ENCODE peak calls at places on chromosomes 13 and 19, in nine cellular contexts. A, R, N, U, G, M, I, Q and Y are unnamed samples.

GRCh38 chr19:45517641-45518468 is 10.6 kb downstream of the VASP start:
- DNase-seq in G (no peak), A (no peak), I (no peak), M (no peak), R (no peak), N (no peak), U (no peak), Q (no peak), Y (no peak)

GRCh38 chr19:3699071-3699740 is 1.1 kb downstream of the PIP5K1C start:
- DNase-seq in R (no peak), M (no peak), I (no peak), U (no peak), Q (peak), G (no peak), A (peak), N (peak), Y (no peak)

GRCh38 chr19:13613447-13613846 is 107.2 kb upstream of the CACNA1A start:
- DNase-seq in A (no peak), G (no peak), N (no peak), I (no peak), U (no peak), R (no peak), Q (no peak), M (no peak), Y (no peak)

GRCh38 chr13:43664700-43665191 is 122.0 kb downstream of the ENOX1 start:
- DNase-seq in Q (no peak), G (peak), N (peak), A (peak), I (no peak), U (peak), M (peak), R (peak), Y (no peak)

GRCh38 chr13:94329754-94330551 is 149.5 kb downstream of the DCT start:
- DNase-seq in A (no peak), G (peak), M (peak), I (no peak), N (peak), R (no peak), U (peak), Q (no peak), Y (no peak)

GRCh38 chr13:98310485-98311199 is 133.6 kb upstream of the RNF113B start:
- DNase-seq in R (no peak), A (no peak), N (peak), Q (no peak), I (no peak), G (no peak), U (no peak), M (no peak), Y (no peak)

GRCh38 chr19:44867578-44867977 is 21.5 kb downstream of the NECTIN2 start:
- DNase-seq in M (no peak), A (no peak), Q (no peak), U (no peak), N (no peak), G (no peak), R (no peak), I (no peak), Y (no peak)

GRCh38 chr13:73216381-73216831 is 157.6 kb downstream of the KLF5 start:
- DNase-seq in G (peak), M (no peak), R (no peak), N (no peak), U (no peak), I (no peak), Q (no peak), A (no peak), Y (no peak)

GRCh38 chr13:112056284-112056727 is 10.6 kb upstream of the SOX1 start:
- DNase-seq in M (no peak), U (no peak), R (no peak), G (no peak), N (no peak), I (no peak), Q (no peak), A (no peak), Y (no peak)

GRCh38 chr13:23960566-23961156 is 63.4 kb upstream of the C1QTNF9B start:
- DNase-seq in Q (no peak), U (peak), I (no peak), M (peak), G (peak), A (no peak), R (peak), N (peak), Y (no peak)

GRCh38 chr13:60584976-60585375 is 188.0 kb downstream of the TDRD3 start:
- DNase-seq in N (no peak), U (no peak), R (no peak), Q (no peak), G (peak), M (peak), I (no peak), A (no peak), Y (no peak)

GRCh38 chr13:69828527-69828926 is 279.1 kb upstream of the ATXN8OS start:
- DNase-seq in M (no peak), Q (no peak), R (no peak), I (no peak), U (no peak), G (no peak), N (no peak), A (no peak), Y (no peak)

GRCh38 chr19:38527466-38528136 is 90.2 kb downstream of the MAP4K1 start:
- DNase-seq in G (no peak), I (no peak), N (no peak), R (no peak), M (no peak), Q (no peak), U (no peak), A (no peak), Y (no peak)

GRCh38 chr19:29289020-29289419 is 76.1 kb upstream of the UQCRFS1 start:
- DNase-seq in M (no peak), Q (no peak), A (no peak), I (no peak), G (no peak), R (no peak), U (no peak), N (no peak), Y (no peak)

GRCh38 chr19:1252221-1252817 is 3.9 kb downstream of the MIDN start:
- DNase-seq in G (peak), I (peak), N (peak), A (peak), Q (peak), R (peak), U (peak), M (peak), Y (peak)

GRCh38 chr13:42981317-42981716 is 10.7 kb downstream of the EPSTI1 start:
- DNase-seq in M (no peak), Q (no peak), A (no peak), U (no peak), G (no peak), R (no peak), I (no peak), N (no peak), Y (no peak)

GRCh38 chr19:5850189-5850588 is 1.1 kb downstream of the FUT3 start:
- DNase-seq in U (no peak), R (no peak), M (no peak), A (no peak), I (no peak), G (no peak), N (peak), Q (no peak), Y (no peak)

GRCh38 chr19:46372901-46373572 is 26.1 kb downstream of the PPP5C start:
- DNase-seq in I (no peak), A (no peak), Q (no peak), U (no peak), N (no peak), G (no peak), R (peak), M (peak), Y (no peak)

GRCh38 chr19:18388328-18389094 is 2.6 kb downstream of the GDF15 start:
- DNase-seq in N (peak), U (no peak), I (peak), M (no peak), R (peak), Q (peak), A (peak), G (no peak), Y (peak)

GRCh38 chr19:10762656-10763055 is 44.8 kb downstream of the DNM2 start:
- DNase-seq in A (peak), U (no peak), I (no peak), G (no peak), M (no peak), R (peak), Q (peak), N (peak), Y (no peak)